ENCODE peak calls at places on chromosomes 7 and 10, in four cellular contexts. One of them, this sample, is unnamed. For H3K27me3 and H3K36me3, the result is how much of the 10 kb centered on the place peaks cover.

GRCh38 chr7:25900887-25901286 is 251.1 kb upstream of the NFE2L3 start:
- DNase-seq in osteoblast: no peak
- DNase-seq in mesenchymal stem cell: no peak
- DNase-seq in PC-9: no peak
- DNase-seq in this sample: no peak

GRCh38 chr7:53800746-53801145 is 741.4 kb upstream of the VSTM2A start:
- DNase-seq in osteoblast: no peak
- DNase-seq in mesenchymal stem cell: no peak
- DNase-seq in PC-9: no peak
- DNase-seq in this sample: peak

GRCh38 chr7:152351168-152351567 is 84.6 kb downstream of the KMT2C start:
- DNase-seq in osteoblast: no peak
- DNase-seq in mesenchymal stem cell: peak
- DNase-seq in PC-9: no peak
- DNase-seq in this sample: no peak

GRCh38 chr7:36994456-36995112 is 270.3 kb upstream of the AOAH start:
- DNase-seq in osteoblast: no peak
- DNase-seq in mesenchymal stem cell: peak
- DNase-seq in PC-9: no peak
- DNase-seq in this sample: no peak

GRCh38 chr10:104819731-104820130 is 178.6 kb downstream of the SORCS3 start:
- DNase-seq in osteoblast: no peak
- DNase-seq in mesenchymal stem cell: no peak
- DNase-seq in PC-9: no peak
- DNase-seq in this sample: no peak

GRCh38 chr7:117098457-117098856 is 145.2 kb downstream of the ST7 start:
- DNase-seq in osteoblast: peak
- DNase-seq in mesenchymal stem cell: peak
- DNase-seq in PC-9: no peak
- DNase-seq in this sample: no peak

GRCh38 chr7:55309040-55309991 is 55.8 kb upstream of the LANCL2 start:
- DNase-seq in osteoblast: peak
- DNase-seq in mesenchymal stem cell: no peak
- DNase-seq in PC-9: no peak
- DNase-seq in this sample: no peak

GRCh38 chr10:73183882-73184281 is 16.0 kb downstream of the FAM149B1 start:
- DNase-seq in osteoblast: peak
- DNase-seq in mesenchymal stem cell: no peak
- DNase-seq in PC-9: no peak
- DNase-seq in this sample: no peak

GRCh38 chr7:41425926-41426325 is 277.0 kb downstream of the INHBA start:
- DNase-seq in osteoblast: peak
- DNase-seq in mesenchymal stem cell: peak
- DNase-seq in PC-9: peak
- DNase-seq in this sample: no peak

GRCh38 chr10:28354552-28354951 is 51.7 kb upstream of the MPP7 start:
- DNase-seq in osteoblast: no peak
- DNase-seq in mesenchymal stem cell: no peak
- DNase-seq in PC-9: no peak
- DNase-seq in this sample: no peak

GRCh38 chr7:36280840-36281812 is 108.5 kb upstream of the ANLN start:
- DNase-seq in osteoblast: peak
- DNase-seq in mesenchymal stem cell: peak
- DNase-seq in PC-9: peak
- DNase-seq in this sample: peak

GRCh38 chr10:119149723-119150122 is 15.8 kb downstream of the SFXN4 start:
- DNase-seq in osteoblast: peak
- DNase-seq in mesenchymal stem cell: no peak
- DNase-seq in PC-9: no peak
- DNase-seq in this sample: peak

GRCh38 chr7:28231181-28231580 is 50.6 kb upstream of the JAZF1 start:
- DNase-seq in osteoblast: no peak
- DNase-seq in mesenchymal stem cell: no peak
- DNase-seq in PC-9: no peak
- DNase-seq in this sample: peak

GRCh38 chr10:20598590-20598989 is 298.5 kb downstream of the NEBL start:
- DNase-seq in osteoblast: peak
- DNase-seq in mesenchymal stem cell: peak
- DNase-seq in PC-9: no peak
- DNase-seq in this sample: no peak

GRCh38 chr7:149875396-149875795 is 1.6 kb downstream of the ATP6V0E2 start:
- DNase-seq in osteoblast: peak
- DNase-seq in mesenchymal stem cell: no peak
- DNase-seq in PC-9: no peak
- DNase-seq in this sample: no peak

GRCh38 chr10:77251297-77252013 is 386.2 kb downstream of the KCNMA1 start:
- DNase-seq in osteoblast: peak
- DNase-seq in mesenchymal stem cell: peak
- DNase-seq in PC-9: peak
- DNase-seq in this sample: peak

GRCh38 chr10:6135039-6135438 is 46.2 kb downstream of the RBM17 start:
- DNase-seq in osteoblast: no peak
- DNase-seq in mesenchymal stem cell: no peak
- DNase-seq in PC-9: no peak
- DNase-seq in this sample: no peak

GRCh38 chr7:13989944-13990295 is 454 bp upstream of the ETV1 start:
- DNase-seq in osteoblast: no peak
- DNase-seq in mesenchymal stem cell: no peak
- DNase-seq in PC-9: no peak
- DNase-seq in this sample: no peak

GRCh38 chr7:2104107-2104710 is 128.5 kb downstream of the MAD1L1 start:
- DNase-seq in osteoblast: peak
- DNase-seq in mesenchymal stem cell: peak
- DNase-seq in PC-9: no peak
- DNase-seq in this sample: peak

GRCh38 chr10:93437946-93438795 is 44.0 kb downstream of the MYOF start:
- DNase-seq in osteoblast: peak
- DNase-seq in mesenchymal stem cell: peak
- DNase-seq in PC-9: peak
- DNase-seq in this sample: no peak

GRCh38 chr7:128321044-128321422 is 22.7 kb downstream of the RBM28 start:
- DNase-seq in osteoblast: no peak
- DNase-seq in mesenchymal stem cell: no peak
- DNase-seq in PC-9: no peak
- DNase-seq in this sample: no peak

GRCh38 chr10:34528320-34528719 is 286.8 kb downstream of the PARD3 start:
- DNase-seq in osteoblast: peak
- DNase-seq in mesenchymal stem cell: peak
- DNase-seq in PC-9: peak
- DNase-seq in this sample: peak

GRCh38 chr7:102304668-102305067 is 18.0 kb downstream of the SH2B2 start:
- DNase-seq in osteoblast: peak
- DNase-seq in mesenchymal stem cell: peak
- DNase-seq in PC-9: no peak
- DNase-seq in this sample: no peak

GRCh38 chr7:151410405-151411390 is 860 bp upstream of the WDR86 start:
- DNase-seq in osteoblast: peak
- DNase-seq in mesenchymal stem cell: no peak
- DNase-seq in PC-9: no peak
- DNase-seq in this sample: peak

GRCh38 chr7:154304740-154305679 is 252.8 kb downstream of the DPP6 start:
- DNase-seq in osteoblast: no peak
- DNase-seq in mesenchymal stem cell: no peak
- DNase-seq in PC-9: no peak
- DNase-seq in this sample: peak

GRCh38 chr10:46550076-46550790 is 6.2 kb downstream of the GPRIN2 start:
- DNase-seq in osteoblast: peak
- DNase-seq in mesenchymal stem cell: no peak
- DNase-seq in PC-9: no peak
- DNase-seq in this sample: peak

GRCh38 chr10:46550795-46551700 is 5.4 kb downstream of the GPRIN2 start:
- DNase-seq in osteoblast: peak
- DNase-seq in mesenchymal stem cell: no peak
- DNase-seq in PC-9: no peak
- DNase-seq in this sample: no peak

GRCh38 chr10:46553238-46554049 is 3.0 kb downstream of the GPRIN2 start:
- DNase-seq in osteoblast: peak
- DNase-seq in mesenchymal stem cell: no peak
- DNase-seq in PC-9: peak
- DNase-seq in this sample: no peak

GRCh38 chr10:46552526-46553237 is 3.8 kb downstream of the GPRIN2 start:
- DNase-seq in osteoblast: peak
- DNase-seq in mesenchymal stem cell: no peak
- DNase-seq in PC-9: no peak
- DNase-seq in this sample: no peak

DNA sequence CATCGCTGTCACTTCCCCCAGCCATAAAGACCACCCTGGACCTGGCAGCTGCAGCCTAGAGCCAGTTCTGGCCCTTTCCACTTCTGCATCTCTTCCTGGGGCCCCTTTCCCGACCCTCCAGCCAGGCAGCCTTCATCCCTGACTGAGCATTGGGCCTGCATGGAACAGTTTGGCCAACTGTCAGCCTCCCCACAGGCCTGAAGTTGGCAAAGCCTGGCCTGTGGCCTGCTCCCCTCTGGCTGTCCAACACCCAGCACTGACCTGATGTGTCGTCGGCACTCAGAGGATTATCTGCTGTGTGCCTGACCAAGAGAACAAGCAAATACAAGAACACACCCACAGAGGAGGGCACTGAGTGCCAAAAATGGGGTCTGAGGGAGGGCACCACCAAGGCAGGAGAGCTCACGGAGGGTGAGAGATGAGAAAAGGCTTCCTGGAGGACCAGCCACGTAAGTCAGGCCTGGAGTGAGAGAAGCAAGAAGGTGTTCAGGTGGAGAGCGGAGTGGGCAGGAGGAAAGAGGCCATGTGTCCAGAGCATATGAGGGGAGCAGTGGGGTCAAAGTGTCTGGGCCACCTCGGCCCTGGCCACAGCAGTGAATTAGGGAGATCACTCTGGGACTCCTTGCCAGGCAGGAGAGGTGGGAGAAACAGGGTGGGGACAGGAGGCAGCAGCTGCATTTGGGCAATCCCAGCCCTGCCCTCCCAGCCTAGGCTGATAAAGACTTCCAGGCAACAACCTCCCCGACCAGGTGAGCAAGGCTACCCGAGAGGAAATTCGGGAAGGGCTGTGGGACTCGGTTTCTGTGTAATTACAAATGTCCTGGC is 4.5 kb downstream of the GPRIN2 start:
- DNase-seq in osteoblast: peak
- DNase-seq in mesenchymal stem cell: no peak
- DNase-seq in PC-9: no peak
- DNase-seq in this sample: no peak
- H3K27me3 ChIP-seq in osteoblast: under half
- H3K27me3 ChIP-seq in mesenchymal stem cell: under half
- H3K27me3 ChIP-seq in PC-9: under half
- H3K27me3 ChIP-seq in this sample: under half

DNA sequence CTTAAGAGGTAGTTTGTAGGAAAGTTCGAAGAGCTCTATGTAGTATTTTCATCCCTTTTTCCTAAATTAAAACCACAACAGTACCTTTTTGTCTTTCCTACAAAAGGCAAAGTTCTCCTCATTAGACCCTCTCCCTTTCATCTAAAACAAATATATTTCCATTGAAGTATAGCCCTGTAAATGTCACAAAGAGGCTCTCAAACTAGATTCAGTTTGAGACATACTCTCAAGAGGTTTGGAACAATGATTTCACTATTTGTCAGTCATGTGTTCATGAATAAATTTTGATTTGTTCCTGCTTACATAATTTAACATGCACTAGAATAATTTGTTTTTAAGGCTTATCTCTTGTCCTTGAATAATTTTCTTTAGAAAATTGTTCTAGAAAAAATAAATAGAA is 12.2 kb downstream of the TAS2R16 start:
- DNase-seq in osteoblast: no peak
- DNase-seq in mesenchymal stem cell: no peak
- DNase-seq in PC-9: no peak
- DNase-seq in this sample: no peak
- H3K4me3 ChIP-seq in osteoblast: no peak
- H3K4me3 ChIP-seq in mesenchymal stem cell: no peak
- H3K4me3 ChIP-seq in PC-9: no peak
- H3K4me3 ChIP-seq in this sample: no peak

GRCh38 chr7:5596896-5597246 is 173.2 kb upstream of the TNRC18 start:
- DNase-seq in osteoblast: peak
- DNase-seq in mesenchymal stem cell: no peak
- DNase-seq in PC-9: no peak
- DNase-seq in this sample: no peak

GRCh38 chr7:5597772-5598171 is 174.1 kb upstream of the TNRC18 start:
- DNase-seq in osteoblast: peak
- DNase-seq in mesenchymal stem cell: peak
- DNase-seq in PC-9: no peak
- DNase-seq in this sample: peak

GRCh38 chr7:5598769-5599371 is 175.2 kb upstream of the TNRC18 start:
- DNase-seq in osteoblast: peak
- DNase-seq in mesenchymal stem cell: no peak
- DNase-seq in PC-9: no peak
- DNase-seq in this sample: peak

GRCh38 chr7:5599543-5600200 is 176.0 kb upstream of the TNRC18 start:
- DNase-seq in osteoblast: peak
- DNase-seq in mesenchymal stem cell: no peak
- DNase-seq in PC-9: no peak
- DNase-seq in this sample: peak

DNA sequence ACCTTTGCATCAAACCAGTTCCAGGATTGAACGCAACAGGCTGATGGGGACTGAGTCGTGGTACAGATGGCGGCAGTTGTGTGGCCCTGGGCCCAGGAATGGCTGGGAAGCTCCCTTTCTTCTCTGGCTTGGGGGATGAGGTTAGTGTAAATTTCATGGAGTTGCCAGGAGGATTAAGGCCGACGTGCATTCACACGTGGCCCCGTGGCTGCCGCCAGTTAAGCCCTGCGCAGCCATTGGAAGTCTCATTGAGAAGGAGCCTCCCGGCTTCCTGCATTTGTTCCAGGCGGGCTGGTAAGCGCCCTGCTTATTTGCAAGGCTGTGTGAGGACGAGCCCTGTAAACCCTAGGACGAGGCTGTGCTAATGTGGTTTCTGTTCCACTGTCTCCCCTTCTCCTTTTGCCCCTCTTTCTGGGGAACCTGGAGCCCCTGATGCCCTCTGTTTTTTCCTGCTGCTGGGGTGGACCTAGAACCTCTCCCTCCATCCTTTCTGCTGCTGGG is 174.7 kb upstream of the TNRC18 start:
- DNase-seq in osteoblast: peak
- DNase-seq in mesenchymal stem cell: peak
- DNase-seq in PC-9: no peak
- DNase-seq in this sample: peak
- H3K36me3 ChIP-seq in osteoblast: under half
- H3K36me3 ChIP-seq in mesenchymal stem cell: under half
- H3K36me3 ChIP-seq in PC-9: under half
- H3K36me3 ChIP-seq in this sample: under half

GRCh38 chr10:100713859-100714565 is 31.4 kb upstream of the PAX2 start:
- DNase-seq in osteoblast: peak
- DNase-seq in mesenchymal stem cell: no peak
- DNase-seq in PC-9: no peak
- DNase-seq in this sample: peak
- H3K27me3 ChIP-seq in osteoblast: half or more
- H3K27me3 ChIP-seq in mesenchymal stem cell: half or more
- H3K27me3 ChIP-seq in PC-9: under half
- H3K27me3 ChIP-seq in this sample: half or more